ENCODE peak calls at places on chromosome 13, in five cellular contexts. I is right lobe of liver, B is thoracic aorta, F is kidney epithelial cell, M is breast epithelium. O is an unnamed sample.

GRCh38 chr13:51058461-51059167 is 52.5 kb downstream of the C13orf42 start:
- DNase-seq in B (no peak), I (no peak), F (no peak), M (no peak), O (no peak)

GRCh38 chr13:113192902-113193301 is 15.6 kb downstream of the PCID2 start:
- DNase-seq in M (no peak), B (no peak), F (no peak), I (no peak), O (no peak)

GRCh38 chr13:66446413-66446812 is 783.7 kb downstream of the PCDH9 start:
- DNase-seq in B (no peak), I (no peak), F (no peak), M (no peak), O (no peak)

GRCh38 chr13:48586591-48587103 is 53.8 kb upstream of the RCBTB2 start:
- DNase-seq in M (peak; percentile 59), B (no peak), F (no peak), I (no peak), O (no peak)

GRCh38 chr13:82717249-82717648 is 1165.0 kb downstream of the SLITRK1 start:
- DNase-seq in M (no peak), I (no peak), F (peak; percentile 56), B (no peak), O (no peak)

GRCh38 chr13:37443538-37443937 is 155.0 kb downstream of the POSTN start:
- DNase-seq in I (no peak), B (no peak), F (peak; percentile 31), M (no peak), O (no peak)

GRCh38 chr13:100597253-100597652 is 8.7 kb upstream of the GGACT start:
- DNase-seq in I (no peak), F (no peak), B (no peak), M (no peak), O (no peak)

GRCh38 chr13:95505265-95505664 is 47.3 kb upstream of the CLDN10 start:
- DNase-seq in I (no peak), M (no peak), B (no peak), F (no peak), O (no peak)

GRCh38 chr13:113567681-113568080 is 16.9 kb upstream of the TFDP1 start:
- DNase-seq in F (no peak), I (no peak), B (no peak), M (peak; percentile 7), O (no peak)

GRCh38 chr13:66353664-66354063 is 876.5 kb downstream of the PCDH9 start:
- DNase-seq in M (no peak), F (no peak), B (no peak), I (no peak), O (no peak)

GRCh38 chr13:21402586-21403307 is 56.4 kb downstream of the ZDHHC20 start:
- DNase-seq in I (no peak), M (no peak), F (peak; percentile 26), B (no peak), O (no peak)

GRCh38 chr13:35722438-35723060 is 246.1 kb upstream of the MAB21L1 start:
- DNase-seq in B (no peak), F (no peak), I (no peak), M (no peak), O (no peak)

GRCh38 chr13:102651892-102652291 is 43.0 kb downstream of the METTL21C start:
- DNase-seq in M (no peak), B (no peak), F (peak; percentile 19), I (no peak), O (no peak)

GRCh38 chr13:75458696-75459422 is 23.1 kb downstream of the TBC1D4 start:
- DNase-seq in F (no peak), B (no peak), M (peak; percentile 85), I (peak; percentile 57), O (no peak)

GRCh38 chr13:31962661-31963345 is 68.8 kb upstream of the FRY start:
- DNase-seq in M (no peak), F (no peak), I (no peak), B (no peak), O (no peak)

GRCh38 chr13:113997845-113998751 is 24.2 kb upstream of the C13orf46 start:
- DNase-seq in M (no peak), B (peak; percentile 68), F (no peak), I (no peak), O (no peak)

GRCh38 chr13:100521912-100522490 is 66.6 kb downstream of the GGACT start:
- DNase-seq in F (no peak), M (no peak), I (no peak), B (no peak), O (no peak)

GRCh38 chr13:49452725-49453457 is 8.8 kb downstream of the SETDB2 start:
- DNase-seq in F (no peak), B (no peak), I (no peak), M (no peak), O (no peak)

GRCh38 chr13:40172149-40172591 is 494.3 kb downstream of the FOXO1 start:
- DNase-seq in F (no peak), B (no peak), M (peak; percentile 60), I (no peak), O (no peak)
- H3K4me3 ChIP-seq in F (no peak overlapping the region), B (no peak overlapping the region), M (no peak overlapping the region), I (no peak overlapping the region), O (no peak overlapping the region)

DNA sequence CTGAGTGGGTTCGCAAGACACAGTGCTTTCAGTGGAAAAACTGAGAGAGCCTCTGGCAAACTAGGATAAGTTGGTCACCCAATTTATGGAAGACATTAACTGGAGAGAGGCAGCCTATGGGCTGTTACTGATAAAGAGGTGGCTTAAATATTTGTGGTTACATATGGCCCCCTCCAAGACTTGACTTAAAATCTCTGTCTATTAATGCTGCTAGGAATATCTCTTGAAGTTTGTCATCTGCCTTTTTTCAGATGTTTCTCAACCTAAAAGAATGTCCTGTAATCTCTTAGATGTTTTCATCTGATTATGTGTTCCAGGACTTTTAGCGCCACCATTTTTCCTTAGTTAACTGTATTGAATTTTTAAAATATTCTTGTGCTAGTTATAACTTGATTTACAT is 54.6 kb downstream of the NAA16 start:
- DNase-seq in M (no peak), B (no peak), F (no peak), I (no peak), O (no peak)
- H3K4me3 ChIP-seq in M (no peak overlapping the region), B (no peak overlapping the region), F (no peak overlapping the region), I (no peak overlapping the region), O (no peak overlapping the region)

GRCh38 chr13:80334582-80335260 is 6.2 kb downstream of the SPRY2 start:
- DNase-seq in B (no peak), F (no peak), M (no peak), I (no peak), O (no peak)
- H3K4me3 ChIP-seq in B (no peak overlapping the region), F (no peak overlapping the region), M (no peak overlapping the region), I (no peak overlapping the region), O (no peak overlapping the region)

DNA sequence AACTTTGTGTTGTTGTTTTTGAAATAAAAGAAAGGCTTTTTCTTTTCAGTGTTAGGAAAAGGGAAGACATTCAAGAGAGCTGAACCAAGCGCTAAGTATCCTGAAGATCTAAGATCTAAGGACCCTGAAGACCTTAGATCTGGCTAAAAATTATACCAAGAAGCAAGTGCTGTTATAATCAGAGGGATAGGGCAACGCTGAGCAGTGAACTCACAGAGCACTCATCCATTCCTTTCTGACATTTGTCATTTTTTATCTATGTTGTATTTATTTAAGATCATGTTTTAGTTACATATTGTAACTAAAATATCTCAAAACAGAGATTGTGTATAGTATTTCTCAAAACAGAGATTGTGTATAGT is 60.5 kb upstream of the FAM216B start:
- DNase-seq in B (no peak), M (no peak), I (no peak), F (no peak), O (no peak)
- H3K4me3 ChIP-seq in B (no peak overlapping the region), M (no peak overlapping the region), I (no peak overlapping the region), F (no peak overlapping the region), O (no peak overlapping the region)

GRCh38 chr13:39035204-39035603 is 2.7 kb downstream of the PROSER1 start:
- DNase-seq in B (no peak), I (no peak), F (no peak), M (no peak), O (no peak)
- H3K4me3 ChIP-seq in B (peak overlapping the region; percentile 82), I (no peak overlapping the region), F (peak overlapping the region; percentile 73), M (no peak overlapping the region), O (no peak overlapping the region)

GRCh38 chr13:45850020-45850613 is 1.4 kb downstream of the SIAH3 start:
- DNase-seq in B (no peak), F (no peak), I (no peak), M (no peak), O (no peak)
- H3K4me3 ChIP-seq in B (peak overlapping the region; percentile 56), F (peak overlapping the region; percentile 49), I (no peak overlapping the region), M (no peak overlapping the region), O (no peak overlapping the region)

DNA sequence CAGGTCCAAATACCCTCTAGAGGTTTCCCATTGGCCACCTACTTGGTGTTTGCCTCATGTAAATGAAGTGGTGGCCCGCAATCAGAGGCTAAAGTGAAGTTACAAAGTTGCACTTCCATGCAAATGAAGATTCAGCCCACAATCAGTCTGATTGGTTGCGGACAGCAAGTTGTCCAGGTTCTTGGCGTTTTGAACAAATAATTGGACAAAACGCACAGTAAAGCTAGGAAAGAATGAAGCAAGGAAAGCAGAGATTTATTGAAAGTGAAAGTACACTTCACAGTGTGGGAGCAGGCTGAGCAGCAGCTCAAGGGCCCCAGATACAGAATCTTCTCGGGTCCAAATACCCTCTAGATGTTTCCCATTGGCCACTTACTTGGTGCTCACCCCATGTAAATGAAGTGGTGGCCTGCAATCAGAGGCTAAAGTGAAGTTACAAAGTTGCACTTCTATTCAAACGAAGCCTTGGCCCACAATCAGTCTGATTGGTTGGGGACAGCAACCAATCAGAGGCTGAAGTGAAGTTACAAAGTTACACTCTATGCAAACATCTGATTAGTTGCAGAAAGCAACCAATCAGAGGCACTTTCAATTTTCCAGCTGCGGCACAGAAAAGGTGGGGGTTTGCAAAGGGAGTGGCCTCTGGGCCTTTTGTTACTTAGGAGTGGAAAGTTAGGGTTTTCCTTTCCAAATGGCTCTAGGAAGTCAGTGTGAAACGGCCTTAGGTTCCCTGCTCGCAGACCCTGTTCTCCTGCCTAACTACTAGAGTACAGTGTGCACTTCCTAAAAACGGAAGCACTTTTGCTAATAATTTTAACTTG is 4.7 kb upstream of the TM9SF2 start:
- DNase-seq in I (peak; percentile 88), F (no peak), B (peak; percentile 15), M (peak; percentile 42), O (peak; percentile 69)
- H3K4me3 ChIP-seq in I (peak overlapping the region; percentile 66), F (no peak overlapping the region), B (peak overlapping the region; percentile 74), M (peak overlapping the region; percentile 28), O (peak overlapping the region; percentile 41)

GRCh38 chr13:109707044-109707794 is 79.2 kb downstream of the IRS2 start:
- DNase-seq in I (no peak), B (no peak), M (no peak), F (no peak), O (no peak)
- H3K4me3 ChIP-seq in I (no peak overlapping the region), B (no peak overlapping the region), M (no peak overlapping the region), F (no peak overlapping the region), O (no peak overlapping the region)

GRCh38 chr13:40776232-40776631 is 5.2 kb upstream of the MRPS31 start:
- DNase-seq in F (no peak), B (no peak), I (no peak), M (no peak), O (no peak)
- H3K4me3 ChIP-seq in F (no peak overlapping the region), B (no peak overlapping the region), I (no peak overlapping the region), M (no peak overlapping the region), O (peak overlapping the region; percentile 39)

GRCh38 chr13:43666403-43666802 is 120.4 kb downstream of the ENOX1 start:
- DNase-seq in B (no peak), F (no peak), M (no peak), I (no peak), O (no peak)

GRCh38 chr13:43663474-43664090 is 123.2 kb downstream of the ENOX1 start:
- DNase-seq in M (no peak), B (no peak), F (no peak), I (no peak), O (no peak)

GRCh38 chr13:43662976-43663375 is 123.8 kb downstream of the ENOX1 start:
- DNase-seq in M (no peak), F (no peak), B (no peak), I (no peak), O (no peak)

GRCh38 chr13:43665388-43665787 is 121.4 kb downstream of the ENOX1 start:
- DNase-seq in B (no peak), I (no peak), F (no peak), M (no peak), O (no peak)

GRCh38 chr13:43664700-43665191 is 122.0 kb downstream of the ENOX1 start:
- DNase-seq in M (no peak), I (no peak), F (peak; percentile 4), B (no peak), O (no peak)
- H3K4me3 ChIP-seq in M (no peak overlapping the region), I (no peak overlapping the region), F (no peak overlapping the region), B (peak overlapping the region; percentile 24), O (no peak overlapping the region)